ENCODE peak calls at places on chromosomes 13 and 19, in five cellular contexts. H, Y, U, B and L are unnamed samples.

GRCh38 chr13:80436571-80437169 is 95.7 kb upstream of the SPRY2 start:
- DNase-seq in U (peak; percentile 66), H (no peak), B (no peak), Y (no peak), L (no peak)

GRCh38 chr19:18586311-18586710 is 2.3 kb upstream of the REX1BD start:
- DNase-seq in H (no peak), Y (no peak), U (peak; percentile 23), B (no peak), L (no peak)

GRCh38 chr13:22592515-22592914 is 588.3 kb upstream of the SGCG start:
- DNase-seq in B (no peak), Y (no peak), H (no peak), U (no peak), L (peak; percentile 48)

GRCh38 chr19:12052057-12052570 is 647 bp downstream of the ZNF878 start:
- DNase-seq in B (no peak), Y (no peak), U (no peak), H (no peak), L (peak; percentile 33)

GRCh38 chr13:48265217-48265815 is 32.3 kb downstream of the ITM2B start:
- DNase-seq in U (no peak), B (no peak), Y (no peak), H (no peak), L (no peak)

GRCh38 chr13:84192125-84192524 is 309.9 kb upstream of the SLITRK1 start:
- DNase-seq in H (no peak), U (no peak), B (no peak), Y (no peak), L (no peak)

GRCh38 chr19:10271543-10272086 is 695 bp downstream of the ICAM1 start:
- DNase-seq in B (no peak), H (no peak), U (no peak), Y (no peak), L (peak; percentile 38)

GRCh38 chr19:8532170-8532569 is 18.2 kb upstream of the ZNF414 start:
- DNase-seq in U (no peak), Y (no peak), H (no peak), B (no peak), L (no peak)

GRCh38 chr19:17209126-17210036 is 5.8 kb upstream of the USE1 start:
- DNase-seq in U (peak; percentile 89), H (no peak), B (peak; percentile 79), Y (no peak), L (peak; percentile 30)

GRCh38 chr13:97429681-97430081 is 4.3 kb upstream of the RAP2A start:
- DNase-seq in H (no peak), U (no peak), Y (no peak), B (no peak), L (peak; percentile 85)

GRCh38 chr19:387777-388176 is 21.2 kb downstream of the C2CD4C start:
- DNase-seq in B (no peak), H (peak; percentile 69), U (no peak), Y (no peak), L (no peak)

GRCh38 chr13:102039264-102039663 is 362.6 kb downstream of the FGF14 start:
- DNase-seq in Y (no peak), H (no peak), B (no peak), U (no peak), L (peak; percentile 81)

GRCh38 chr19:43747557-43748204 is 7.1 kb downstream of the SMG9 start:
- DNase-seq in H (no peak), U (no peak), B (no peak), Y (no peak), L (no peak)

GRCh38 chr19:50983625-50984292 is at the start of gene KLK7:
- DNase-seq in H (peak; percentile 17), Y (no peak), B (no peak), U (no peak), L (no peak)

GRCh38 chr19:4343056-4343844 is at the start of gene MPND:
- DNase-seq in U (peak; percentile 77), B (peak; percentile 74), Y (peak; percentile 85), H (peak; percentile 97), L (peak; percentile 96)

GRCh38 chr19:33496016-33496415 is 25.6 kb downstream of the PEPD start:
- DNase-seq in U (no peak), H (no peak), Y (no peak), B (no peak), L (no peak)

GRCh38 chr13:113724016-113724758 is 34.8 kb upstream of the TMEM255B start:
- DNase-seq in B (no peak), U (no peak), Y (no peak), H (peak; percentile 75), L (no peak)

GRCh38 chr19:12140545-12141404 is 625 bp upstream of the ZNF20 start:
- DNase-seq in Y (peak; percentile 67), H (peak; percentile 97), B (peak; percentile 34), U (peak; percentile 82), L (peak; percentile 87)

GRCh38 chr13:40679586-40679985 is 13.1 kb upstream of the FOXO1 start:
- DNase-seq in B (no peak), H (no peak), U (no peak), Y (no peak), L (no peak)

GRCh38 chr19:51697169-51697776 is 4.1 kb downstream of the SPACA6 start:
- DNase-seq in B (no peak), U (no peak), Y (no peak), H (no peak), L (no peak)

GRCh38 chr13:46179576-46180368 is 2.2 kb downstream of the LCP1 start:
- DNase-seq in U (no peak), B (no peak), H (peak; percentile 84), Y (no peak), L (no peak)

GRCh38 chr19:3041756-3042517 is 12.9 kb upstream of the TLE2 start:
- DNase-seq in H (no peak), B (no peak), U (no peak), Y (no peak), L (peak; percentile 86)